ENCODE peak calls at places on chromosomes 13 and 19, in four cellular contexts. One of them, this sample, is unnamed.
A peak's percentile ranks its signal among the peaks of the same experiment; 100 is the strongest.

GRCh38 chr19:47351545-47351944 is 2.4 kb downstream of the DHX34 start:
- DNase-seq in gastrocnemius medialis: no peak
- DNase-seq in K562: no peak
- DNase-seq in lower lobe of right lung: no peak
- DNase-seq in this sample: no peak

GRCh38 chr13:90738881-90739280 is 608.6 kb upstream of the MIR17HG start:
- DNase-seq in gastrocnemius medialis: no peak
- DNase-seq in K562: no peak
- DNase-seq in lower lobe of right lung: no peak
- DNase-seq in this sample: no peak

GRCh38 chr13:26075498-26075897 is 23.7 kb upstream of the SHISA2 start:
- DNase-seq in gastrocnemius medialis: no peak
- DNase-seq in K562: no peak
- DNase-seq in lower lobe of right lung: no peak
- DNase-seq in this sample: no peak

GRCh38 chr19:56162258-56162657 is 13.6 kb upstream of the GALP start:
- DNase-seq in gastrocnemius medialis: no peak
- DNase-seq in K562: no peak
- DNase-seq in lower lobe of right lung: no peak
- DNase-seq in this sample: no peak

GRCh38 chr19:27672309-27673047 is 1540.5 kb downstream of the UQCRFS1 start:
- DNase-seq in gastrocnemius medialis: peak; percentile 30
- DNase-seq in K562: no peak
- DNase-seq in lower lobe of right lung: no peak
- DNase-seq in this sample: peak; percentile 56

GRCh38 chr19:40465025-40465780 is at the start of gene BLVRB:
- DNase-seq in gastrocnemius medialis: peak; percentile 67
- DNase-seq in K562: no peak
- DNase-seq in lower lobe of right lung: no peak
- DNase-seq in this sample: no peak

GRCh38 chr19:35592226-35592625 is 6.3 kb downstream of the PMIS2 start:
- DNase-seq in gastrocnemius medialis: no peak
- DNase-seq in K562: peak; percentile 45
- DNase-seq in lower lobe of right lung: no peak
- DNase-seq in this sample: no peak

GRCh38 chr13:51364404-51365008 is 25.0 kb downstream of the SERPINE3 start:
- DNase-seq in gastrocnemius medialis: no peak
- DNase-seq in K562: no peak
- DNase-seq in lower lobe of right lung: no peak
- DNase-seq in this sample: no peak

GRCh38 chr13:47957073-47957472 is 44.0 kb downstream of the SUCLA2 start:
- DNase-seq in gastrocnemius medialis: no peak
- DNase-seq in K562: no peak
- DNase-seq in lower lobe of right lung: no peak
- DNase-seq in this sample: no peak

GRCh38 chr13:47959468-47960088 is 41.5 kb downstream of the SUCLA2 start:
- DNase-seq in gastrocnemius medialis: no peak
- DNase-seq in K562: no peak
- DNase-seq in lower lobe of right lung: no peak
- DNase-seq in this sample: no peak

DNA sequence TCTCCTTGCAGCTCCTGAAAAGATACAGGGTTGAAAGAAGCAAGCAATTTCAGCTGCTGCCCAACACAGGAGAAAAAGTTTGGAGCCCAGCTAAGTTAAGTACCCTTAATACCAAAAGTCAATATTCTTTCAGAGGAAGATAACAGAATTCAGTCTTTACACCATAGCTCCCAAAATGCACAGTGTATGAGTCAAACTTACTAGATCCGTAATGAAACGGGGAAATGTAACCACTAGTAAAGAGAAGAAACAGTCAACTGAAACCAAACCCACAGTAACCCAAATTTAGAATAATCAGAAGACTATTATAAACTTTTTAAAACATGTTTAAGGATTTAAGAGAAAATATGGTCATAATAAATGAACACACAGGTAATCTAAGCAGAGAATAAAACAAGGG is 45.2 kb downstream of the SUCLA2 start:
- DNase-seq in gastrocnemius medialis: no peak
- DNase-seq in K562: no peak
- DNase-seq in lower lobe of right lung: no peak
- DNase-seq in this sample: no peak
- H3K9me3 ChIP-seq in gastrocnemius medialis: no peaks in the 10 kb centered on the region
- H3K9me3 ChIP-seq in K562: peaks cover 2% of the 10 kb centered on the region
- H3K9me3 ChIP-seq in lower lobe of right lung: no peaks in the 10 kb centered on the region
- H3K9me3 ChIP-seq in this sample: peaks cover 29% of the 10 kb centered on the region

DNA sequence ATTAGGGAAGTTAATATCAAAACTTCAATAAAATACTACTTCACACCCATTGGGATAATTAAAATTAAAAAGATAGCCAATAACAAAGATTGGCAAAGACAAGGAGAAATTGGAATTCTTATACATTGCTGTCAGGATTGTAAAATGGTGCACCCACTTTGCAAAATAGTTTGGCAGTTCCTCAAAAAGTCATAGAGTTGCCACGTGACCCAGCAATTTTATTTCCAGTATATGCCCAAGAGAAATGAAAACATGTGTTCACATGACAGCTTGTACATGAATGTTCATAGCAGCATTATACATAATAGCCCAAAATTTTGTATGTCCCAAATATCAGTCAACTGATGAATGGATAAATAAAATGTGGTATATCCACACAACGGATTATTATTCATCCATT is 3.3 kb downstream of the MBD3L1 start:
- DNase-seq in gastrocnemius medialis: no peak
- DNase-seq in K562: no peak
- DNase-seq in lower lobe of right lung: no peak
- DNase-seq in this sample: no peak
- H3K9me3 ChIP-seq in gastrocnemius medialis: no peaks in the 10 kb centered on the region
- H3K9me3 ChIP-seq in K562: no peaks in the 10 kb centered on the region
- H3K9me3 ChIP-seq in lower lobe of right lung: no peaks in the 10 kb centered on the region
- H3K9me3 ChIP-seq in this sample: no peaks in the 10 kb centered on the region

DNA sequence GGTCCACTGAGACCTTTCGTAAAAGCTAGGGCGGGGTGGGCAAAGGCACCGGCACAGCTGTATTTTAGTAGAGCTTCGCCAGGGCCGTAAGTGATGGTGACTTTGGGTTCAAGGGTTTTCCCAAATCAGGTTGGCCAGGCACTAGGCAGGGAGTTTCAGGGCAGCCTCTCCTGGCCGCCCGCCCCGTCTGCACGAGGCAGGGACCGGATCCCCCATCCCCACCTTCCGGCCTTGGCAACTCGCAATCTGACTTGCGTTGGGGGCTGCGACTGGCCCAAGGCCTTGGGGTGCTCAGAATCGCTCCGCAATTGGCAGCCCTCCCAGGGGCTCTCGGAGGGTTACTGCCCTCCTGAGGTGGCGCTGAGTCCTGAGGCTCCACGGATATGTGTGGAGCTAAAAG is 4.1 kb upstream of the ZIC5 start:
- DNase-seq in gastrocnemius medialis: no peak
- DNase-seq in K562: no peak
- DNase-seq in lower lobe of right lung: no peak
- DNase-seq in this sample: no peak
- H3K9me3 ChIP-seq in gastrocnemius medialis: no peaks in the 10 kb centered on the region
- H3K9me3 ChIP-seq in K562: no peaks in the 10 kb centered on the region
- H3K9me3 ChIP-seq in lower lobe of right lung: no peaks in the 10 kb centered on the region
- H3K9me3 ChIP-seq in this sample: no peaks in the 10 kb centered on the region

DNA sequence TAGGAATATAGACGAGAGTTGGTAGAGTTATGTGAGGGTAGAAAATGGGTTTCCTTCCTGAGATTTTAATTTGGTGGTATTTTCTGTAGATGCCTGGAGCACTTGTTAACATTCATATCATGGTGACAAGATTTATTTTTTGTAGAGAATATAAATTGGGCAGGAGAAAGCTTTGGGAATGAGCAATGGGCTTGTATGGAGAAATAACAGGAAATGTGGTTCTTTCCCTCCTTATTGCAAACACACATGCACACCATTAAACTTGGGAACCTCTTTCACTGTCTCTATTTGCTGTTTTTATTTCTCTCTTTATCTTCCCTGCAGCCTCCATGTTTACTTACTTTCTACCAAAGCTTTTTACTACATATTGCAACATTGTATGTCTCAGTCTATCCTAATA is 1653.6 kb downstream of the OLFM4 start:
- DNase-seq in gastrocnemius medialis: no peak
- DNase-seq in K562: no peak
- DNase-seq in lower lobe of right lung: no peak
- DNase-seq in this sample: no peak
- H3K9me3 ChIP-seq in gastrocnemius medialis: no peaks in the 10 kb centered on the region
- H3K9me3 ChIP-seq in K562: no peaks in the 10 kb centered on the region
- H3K9me3 ChIP-seq in lower lobe of right lung: no peaks in the 10 kb centered on the region
- H3K9me3 ChIP-seq in this sample: no peaks in the 10 kb centered on the region

GRCh38 chr19:1281895-1282287 is 3.8 kb upstream of the EFNA2 start:
- DNase-seq in gastrocnemius medialis: no peak
- DNase-seq in K562: no peak
- DNase-seq in lower lobe of right lung: no peak
- DNase-seq in this sample: no peak
- H3K9me3 ChIP-seq in gastrocnemius medialis: no peaks in the 10 kb centered on the region
- H3K9me3 ChIP-seq in K562: no peaks in the 10 kb centered on the region
- H3K9me3 ChIP-seq in lower lobe of right lung: no peaks in the 10 kb centered on the region
- H3K9me3 ChIP-seq in this sample: no peaks in the 10 kb centered on the region

GRCh38 chr19:10010939-10011338 is 635 bp upstream of the COL5A3 start:
- DNase-seq in gastrocnemius medialis: no peak
- DNase-seq in K562: no peak
- DNase-seq in lower lobe of right lung: no peak
- DNase-seq in this sample: no peak
- H3K9me3 ChIP-seq in gastrocnemius medialis: no peaks in the 10 kb centered on the region
- H3K9me3 ChIP-seq in K562: no peaks in the 10 kb centered on the region
- H3K9me3 ChIP-seq in lower lobe of right lung: no peaks in the 10 kb centered on the region
- H3K9me3 ChIP-seq in this sample: no peaks in the 10 kb centered on the region

GRCh38 chr19:12353375-12353774 is 12.1 kb downstream of the ZNF442 start:
- DNase-seq in gastrocnemius medialis: no peak
- DNase-seq in K562: no peak
- DNase-seq in lower lobe of right lung: no peak
- DNase-seq in this sample: no peak

GRCh38 chr19:12345197-12345596 is 11.8 kb upstream of the ZNF563 start:
- DNase-seq in gastrocnemius medialis: no peak
- DNase-seq in K562: no peak
- DNase-seq in lower lobe of right lung: no peak
- DNase-seq in this sample: no peak

GRCh38 chr19:12346896-12347295 is 13.5 kb upstream of the ZNF563 start:
- DNase-seq in gastrocnemius medialis: no peak
- DNase-seq in K562: no peak
- DNase-seq in lower lobe of right lung: no peak
- DNase-seq in this sample: no peak

GRCh38 chr19:12350185-12350889 is 15.1 kb downstream of the ZNF442 start:
- DNase-seq in gastrocnemius medialis: no peak
- DNase-seq in K562: no peak
- DNase-seq in lower lobe of right lung: no peak
- DNase-seq in this sample: no peak

GRCh38 chr19:12350890-12351197 is 14.6 kb downstream of the ZNF442 start:
- DNase-seq in gastrocnemius medialis: no peak
- DNase-seq in K562: no peak
- DNase-seq in lower lobe of right lung: no peak
- DNase-seq in this sample: no peak
- H3K9me3 ChIP-seq in gastrocnemius medialis: peaks cover 45% of the 10 kb centered on the region
- H3K9me3 ChIP-seq in K562: peaks cover 30% of the 10 kb centered on the region
- H3K9me3 ChIP-seq in lower lobe of right lung: peaks cover 83% of the 10 kb centered on the region
- H3K9me3 ChIP-seq in this sample: peaks cover 61% of the 10 kb centered on the region

GRCh38 chr19:44021221-44021620 is 4.0 kb upstream of the ZNF222 start:
- DNase-seq in gastrocnemius medialis: no peak
- DNase-seq in K562: no peak
- DNase-seq in lower lobe of right lung: no peak
- DNase-seq in this sample: no peak

GRCh38 chr19:44019498-44019897 is 5.7 kb upstream of the ZNF222 start:
- DNase-seq in gastrocnemius medialis: no peak
- DNase-seq in K562: no peak
- DNase-seq in lower lobe of right lung: no peak
- DNase-seq in this sample: no peak

GRCh38 chr19:44025217-44025936 is at the start of gene ZNF222:
- DNase-seq in gastrocnemius medialis: peak; percentile 67
- DNase-seq in K562: peak; percentile 77
- DNase-seq in lower lobe of right lung: peak; percentile 89
- DNase-seq in this sample: peak; percentile 76

GRCh38 chr19:44024900-44025216 is 321 bp upstream of the ZNF222 start:
- DNase-seq in gastrocnemius medialis: no peak
- DNase-seq in K562: no peak
- DNase-seq in lower lobe of right lung: no peak
- DNase-seq in this sample: no peak
- H3K9me3 ChIP-seq in gastrocnemius medialis: peaks cover 16% of the 10 kb centered on the region
- H3K9me3 ChIP-seq in K562: peaks cover 3% of the 10 kb centered on the region
- H3K9me3 ChIP-seq in lower lobe of right lung: peaks cover 15% of the 10 kb centered on the region
- H3K9me3 ChIP-seq in this sample: peaks cover 6% of the 10 kb centered on the region

DNA sequence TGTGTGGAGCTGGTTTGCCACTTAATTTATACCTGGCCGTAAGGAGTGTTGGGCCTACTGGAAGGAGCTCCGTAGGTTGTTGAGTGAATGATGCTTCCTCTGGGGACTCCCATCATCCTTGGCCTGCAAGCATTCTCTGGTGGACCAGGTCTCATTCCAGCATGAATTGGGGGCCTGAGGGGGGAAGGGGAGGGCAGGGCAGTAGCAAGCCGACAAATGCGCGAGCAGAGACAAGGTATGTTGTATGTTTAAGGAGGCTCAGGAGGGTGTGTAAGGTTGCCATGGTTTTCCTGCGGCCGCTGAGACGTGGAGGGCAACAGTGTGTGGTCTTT is 730 bp downstream of the ZNF264 start:
- DNase-seq in gastrocnemius medialis: no peak
- DNase-seq in K562: no peak
- DNase-seq in lower lobe of right lung: no peak
- DNase-seq in this sample: no peak
- H3K9me3 ChIP-seq in gastrocnemius medialis: no peaks in the 10 kb centered on the region
- H3K9me3 ChIP-seq in K562: peaks cover 11% of the 10 kb centered on the region
- H3K9me3 ChIP-seq in lower lobe of right lung: peaks cover 4% of the 10 kb centered on the region
- H3K9me3 ChIP-seq in this sample: no peaks in the 10 kb centered on the region